ENCODE peak calls at places on chromosomes 16 and 17, in five cellular contexts. One of them, this sample, is unnamed.

GRCh38 chr17:35542990-35543389 is 5.5 kb upstream of the SLFN12L start:
- DNase-seq in KG1: peak
- DNase-seq in sciatic nerve: no peak
- DNase-seq in NCI-H1436: no peak
- DNase-seq in stimulated activated naive CD8-positive, alpha-beta T cell treated with anti-CD3 and anti-CD28 coated beads, Interleukin-15, amount 100 ng/mL, for 72 hours: no peak
- DNase-seq in this sample: no peak

GRCh38 chr17:31296156-31296555 is 883 bp downstream of the OMG start:
- DNase-seq in sciatic nerve: no peak
- DNase-seq in stimulated activated naive CD8-positive, alpha-beta T cell treated with anti-CD3 and anti-CD28 coated beads, Interleukin-15, amount 100 ng/mL, for 72 hours: no peak
- DNase-seq in KG1: no peak
- DNase-seq in NCI-H1436: no peak
- DNase-seq in this sample: no peak

GRCh38 chr16:23516366-23517137 is 6.3 kb upstream of the GGA2 start:
- DNase-seq in NCI-H1436: no peak
- DNase-seq in KG1: no peak
- DNase-seq in sciatic nerve: no peak
- DNase-seq in stimulated activated naive CD8-positive, alpha-beta T cell treated with anti-CD3 and anti-CD28 coated beads, Interleukin-15, amount 100 ng/mL, for 72 hours: no peak
- DNase-seq in this sample: no peak

GRCh38 chr16:20166531-20167235 is 93.0 kb upstream of the GPR139 start:
- DNase-seq in sciatic nerve: no peak
- DNase-seq in KG1: no peak
- DNase-seq in stimulated activated naive CD8-positive, alpha-beta T cell treated with anti-CD3 and anti-CD28 coated beads, Interleukin-15, amount 100 ng/mL, for 72 hours: no peak
- DNase-seq in NCI-H1436: no peak
- DNase-seq in this sample: no peak

GRCh38 chr17:82382933-82383255 is 11.3 kb downstream of the UTS2R start:
- DNase-seq in stimulated activated naive CD8-positive, alpha-beta T cell treated with anti-CD3 and anti-CD28 coated beads, Interleukin-15, amount 100 ng/mL, for 72 hours: no peak
- DNase-seq in NCI-H1436: no peak
- DNase-seq in KG1: no peak
- DNase-seq in sciatic nerve: no peak
- DNase-seq in this sample: no peak

GRCh38 chr17:78000351-78000750 is 41.8 kb downstream of the TNRC6C start:
- DNase-seq in sciatic nerve: no peak
- DNase-seq in KG1: no peak
- DNase-seq in NCI-H1436: no peak
- DNase-seq in stimulated activated naive CD8-positive, alpha-beta T cell treated with anti-CD3 and anti-CD28 coated beads, Interleukin-15, amount 100 ng/mL, for 72 hours: no peak
- DNase-seq in this sample: no peak

GRCh38 chr17:699350-699749 is 15.3 kb downstream of the VPS53 start:
- DNase-seq in stimulated activated naive CD8-positive, alpha-beta T cell treated with anti-CD3 and anti-CD28 coated beads, Interleukin-15, amount 100 ng/mL, for 72 hours: no peak
- DNase-seq in NCI-H1436: no peak
- DNase-seq in KG1: no peak
- DNase-seq in sciatic nerve: no peak
- DNase-seq in this sample: no peak

GRCh38 chr16:72094266-72094610 is 591 bp downstream of the DHX38 start:
- DNase-seq in stimulated activated naive CD8-positive, alpha-beta T cell treated with anti-CD3 and anti-CD28 coated beads, Interleukin-15, amount 100 ng/mL, for 72 hours: no peak
- DNase-seq in KG1: no peak
- DNase-seq in sciatic nerve: no peak
- DNase-seq in NCI-H1436: no peak
- DNase-seq in this sample: peak

GRCh38 chr16:47644166-47644565 is 183.0 kb downstream of the PHKB start:
- DNase-seq in stimulated activated naive CD8-positive, alpha-beta T cell treated with anti-CD3 and anti-CD28 coated beads, Interleukin-15, amount 100 ng/mL, for 72 hours: no peak
- DNase-seq in sciatic nerve: no peak
- DNase-seq in NCI-H1436: no peak
- DNase-seq in KG1: no peak
- DNase-seq in this sample: no peak

GRCh38 chr17:751269-752001 is 629 bp downstream of the GEMIN4 start:
- DNase-seq in stimulated activated naive CD8-positive, alpha-beta T cell treated with anti-CD3 and anti-CD28 coated beads, Interleukin-15, amount 100 ng/mL, for 72 hours: peak
- DNase-seq in KG1: no peak
- DNase-seq in sciatic nerve: no peak
- DNase-seq in NCI-H1436: peak
- DNase-seq in this sample: no peak

GRCh38 chr17:57954421-57955182 is 610 bp downstream of the CUEDC1 start:
- DNase-seq in NCI-H1436: peak
- DNase-seq in KG1: no peak
- DNase-seq in stimulated activated naive CD8-positive, alpha-beta T cell treated with anti-CD3 and anti-CD28 coated beads, Interleukin-15, amount 100 ng/mL, for 72 hours: no peak
- DNase-seq in sciatic nerve: peak
- DNase-seq in this sample: peak

GRCh38 chr16:35569413-35569812 is 2110.0 kb downstream of the TP53TG3F start:
- DNase-seq in sciatic nerve: no peak
- DNase-seq in KG1: no peak
- DNase-seq in stimulated activated naive CD8-positive, alpha-beta T cell treated with anti-CD3 and anti-CD28 coated beads, Interleukin-15, amount 100 ng/mL, for 72 hours: no peak
- DNase-seq in NCI-H1436: no peak
- DNase-seq in this sample: no peak

GRCh38 chr17:17824780-17825614 is 11.8 kb downstream of the SREBF1 start:
- DNase-seq in stimulated activated naive CD8-positive, alpha-beta T cell treated with anti-CD3 and anti-CD28 coated beads, Interleukin-15, amount 100 ng/mL, for 72 hours: no peak
- DNase-seq in sciatic nerve: no peak
- DNase-seq in KG1: no peak
- DNase-seq in NCI-H1436: peak
- DNase-seq in this sample: no peak

GRCh38 chr17:8838551-8839095 is 28.9 kb downstream of the PIK3R6 start:
- DNase-seq in sciatic nerve: peak
- DNase-seq in NCI-H1436: no peak
- DNase-seq in stimulated activated naive CD8-positive, alpha-beta T cell treated with anti-CD3 and anti-CD28 coated beads, Interleukin-15, amount 100 ng/mL, for 72 hours: no peak
- DNase-seq in KG1: no peak
- DNase-seq in this sample: no peak

GRCh38 chr16:66717112-66717675 is 20.7 kb upstream of the CMTM4 start:
- DNase-seq in sciatic nerve: no peak
- DNase-seq in stimulated activated naive CD8-positive, alpha-beta T cell treated with anti-CD3 and anti-CD28 coated beads, Interleukin-15, amount 100 ng/mL, for 72 hours: no peak
- DNase-seq in NCI-H1436: no peak
- DNase-seq in KG1: no peak
- DNase-seq in this sample: no peak

This sample was measured in NCI-H748 treated with DMSO at 0.1 percent for 48 hours.